ENCODE peak calls at places on chromosomes 2 and 18, in four cellular contexts. One of them, this sample, is unnamed.
A peak's percentile ranks its signal among the peaks of the same experiment; 100 is the strongest.

GRCh38 chr18:67876866-67877265 is 360.3 kb upstream of the DSEL start:
- DNase-seq in C1 segment of cervical spinal cord: no peak
- DNase-seq in mucosa of gallbladder: no peak
- DNase-seq in NCI-H748 treated with DMSO at 0.1 percent for 48 hours: no peak
- DNase-seq in this sample: no peak

GRCh38 chr2:96529376-96530143 is 7.0 kb upstream of the ARID5A start:
- DNase-seq in C1 segment of cervical spinal cord: no peak
- DNase-seq in mucosa of gallbladder: no peak
- DNase-seq in NCI-H748 treated with DMSO at 0.1 percent for 48 hours: no peak
- DNase-seq in this sample: no peak

GRCh38 chr2:55175254-55176093 is 56.6 kb downstream of the CLHC1 start:
- DNase-seq in NCI-H748 treated with DMSO at 0.1 percent for 48 hours: peak; percentile 37
- DNase-seq in C1 segment of cervical spinal cord: no peak
- DNase-seq in mucosa of gallbladder: no peak
- DNase-seq in this sample: peak; percentile 67

GRCh38 chr2:25651066-25651465 is 22.3 kb downstream of the DTNB start:
- DNase-seq in mucosa of gallbladder: no peak
- DNase-seq in C1 segment of cervical spinal cord: no peak
- DNase-seq in NCI-H748 treated with DMSO at 0.1 percent for 48 hours: no peak
- DNase-seq in this sample: no peak

GRCh38 chr2:173829727-173830126 is 135.4 kb downstream of the SP3 start:
- DNase-seq in NCI-H748 treated with DMSO at 0.1 percent for 48 hours: no peak
- DNase-seq in C1 segment of cervical spinal cord: no peak
- DNase-seq in mucosa of gallbladder: no peak
- DNase-seq in this sample: no peak

GRCh38 chr18:50751490-50751889 is 68.3 kb downstream of the MRO start:
- DNase-seq in NCI-H748 treated with DMSO at 0.1 percent for 48 hours: no peak
- DNase-seq in mucosa of gallbladder: no peak
- DNase-seq in C1 segment of cervical spinal cord: no peak
- DNase-seq in this sample: no peak

GRCh38 chr18:21820035-21820810 is 79.6 kb downstream of the MIB1 start:
- DNase-seq in C1 segment of cervical spinal cord: no peak
- DNase-seq in mucosa of gallbladder: no peak
- DNase-seq in NCI-H748 treated with DMSO at 0.1 percent for 48 hours: no peak
- DNase-seq in this sample: no peak

GRCh38 chr2:170493698-170494097 is 221.4 kb upstream of the SP5 start:
- DNase-seq in mucosa of gallbladder: no peak
- DNase-seq in NCI-H748 treated with DMSO at 0.1 percent for 48 hours: no peak
- DNase-seq in C1 segment of cervical spinal cord: no peak
- DNase-seq in this sample: no peak

GRCh38 chr2:240136013-240136670 is at the start of gene COPS9:
- DNase-seq in NCI-H748 treated with DMSO at 0.1 percent for 48 hours: peak; percentile 67
- DNase-seq in C1 segment of cervical spinal cord: peak; percentile 70
- DNase-seq in mucosa of gallbladder: peak; percentile 90
- DNase-seq in this sample: peak; percentile 71

GRCh38 chr2:236161531-236161930 is 6.7 kb downstream of the GBX2 start:
- DNase-seq in mucosa of gallbladder: no peak
- DNase-seq in C1 segment of cervical spinal cord: no peak
- DNase-seq in NCI-H748 treated with DMSO at 0.1 percent for 48 hours: no peak
- DNase-seq in this sample: peak; percentile 97

GRCh38 chr2:241680827-241681599 is 5.6 kb downstream of the DTYMK start:
- DNase-seq in mucosa of gallbladder: peak; percentile 25
- DNase-seq in NCI-H748 treated with DMSO at 0.1 percent for 48 hours: no peak
- DNase-seq in C1 segment of cervical spinal cord: no peak
- DNase-seq in this sample: no peak

GRCh38 chr18:48023334-48024008 is 93.0 kb upstream of the SMAD2 start:
- DNase-seq in NCI-H748 treated with DMSO at 0.1 percent for 48 hours: no peak
- DNase-seq in mucosa of gallbladder: peak; percentile 63
- DNase-seq in C1 segment of cervical spinal cord: no peak
- DNase-seq in this sample: no peak

GRCh38 chr18:38459086-38459485 is 893.5 kb upstream of the CELF4 start:
- DNase-seq in mucosa of gallbladder: no peak
- DNase-seq in C1 segment of cervical spinal cord: no peak
- DNase-seq in NCI-H748 treated with DMSO at 0.1 percent for 48 hours: no peak
- DNase-seq in this sample: no peak

GRCh38 chr2:69380072-69380917 is 6.7 kb downstream of the GFPT1 start:
- DNase-seq in NCI-H748 treated with DMSO at 0.1 percent for 48 hours: no peak
- DNase-seq in C1 segment of cervical spinal cord: no peak
- DNase-seq in mucosa of gallbladder: no peak
- DNase-seq in this sample: no peak

GRCh38 chr2:11642972-11643371 is 27.0 kb downstream of the NTSR2 start:
- DNase-seq in NCI-H748 treated with DMSO at 0.1 percent for 48 hours: no peak
- DNase-seq in mucosa of gallbladder: no peak
- DNase-seq in C1 segment of cervical spinal cord: no peak
- DNase-seq in this sample: no peak

GRCh38 chr2:132462242-132462641 is 45.6 kb downstream of the GPR39 start:
- DNase-seq in C1 segment of cervical spinal cord: no peak
- DNase-seq in mucosa of gallbladder: no peak
- DNase-seq in NCI-H748 treated with DMSO at 0.1 percent for 48 hours: no peak
- DNase-seq in this sample: no peak

GRCh38 chr2:17441055-17441771 is 77.0 kb downstream of the RAD51AP2 start:
- DNase-seq in NCI-H748 treated with DMSO at 0.1 percent for 48 hours: no peak
- DNase-seq in mucosa of gallbladder: no peak
- DNase-seq in C1 segment of cervical spinal cord: no peak
- DNase-seq in this sample: no peak

GRCh38 chr18:76231402-76231801 is 263.6 kb downstream of the ZNF516 start:
- DNase-seq in mucosa of gallbladder: no peak
- DNase-seq in NCI-H748 treated with DMSO at 0.1 percent for 48 hours: no peak
- DNase-seq in C1 segment of cervical spinal cord: no peak
- DNase-seq in this sample: no peak

GRCh38 chr18:75276813-75277628 is 66.4 kb downstream of the TSHZ1 start:
- DNase-seq in C1 segment of cervical spinal cord: no peak
- DNase-seq in mucosa of gallbladder: no peak
- DNase-seq in NCI-H748 treated with DMSO at 0.1 percent for 48 hours: no peak
- DNase-seq in this sample: no peak

GRCh38 chr18:23169683-23170082 is 34.4 kb downstream of the CABLES1 start:
- DNase-seq in NCI-H748 treated with DMSO at 0.1 percent for 48 hours: no peak
- DNase-seq in C1 segment of cervical spinal cord: no peak
- DNase-seq in mucosa of gallbladder: no peak
- DNase-seq in this sample: no peak